ENCODE peak calls at places on chromosomes 2 and 18, in four cellular contexts. N is left ventricle myocardium superior; Q is GM13976; H is activated CD8-positive, alpha-beta T cell treated with anti-CD3 and anti-CD28 coated beads for 36 hours. F is an unnamed sample.

GRCh38 chr2:64863097-64863820 is 125.9 kb upstream of the SLC1A4 start:
- DNase-seq in N (no peak), Q (no peak), H (no peak), F (no peak)

GRCh38 chr18:8771930-8772329 is 66.6 kb downstream of the MTCL1 start:
- DNase-seq in N (peak; percentile 74), Q (no peak), H (no peak), F (no peak)

GRCh38 chr2:158060160-158060861 is 41.4 kb upstream of the UPP2 start:
- DNase-seq in N (no peak), Q (no peak), H (no peak), F (no peak)

GRCh38 chr18:1104265-1104792 is 199.7 kb downstream of the ADCYAP1 start:
- DNase-seq in N (no peak), Q (no peak), H (no peak), F (no peak)

GRCh38 chr2:100810603-100811145 is 9.3 kb upstream of the NPAS2 start:
- DNase-seq in N (no peak), Q (no peak), H (no peak), F (no peak)

GRCh38 chr2:42314892-42315468 is 46.0 kb downstream of the COX7A2L start:
- DNase-seq in N (no peak), Q (no peak), H (no peak), F (no peak)

GRCh38 chr2:221649045-221649444 is 76.9 kb upstream of the EPHA4 start:
- DNase-seq in N (peak; percentile 25), Q (no peak), H (no peak), F (no peak)

GRCh38 chr2:202164409-202164808 is 74.0 kb downstream of the SUMO1 start:
- DNase-seq in N (no peak), Q (no peak), H (no peak), F (no peak)

GRCh38 chr18:57438669-57439616 is 3.8 kb downstream of the ONECUT2 start:
- DNase-seq in N (no peak), Q (peak; percentile 50), H (peak; percentile 41), F (no peak)

F was measured in DND-41.